ENCODE peak calls at places on chromosome 16, in four cellular contexts. One of them, this sample, is unnamed.

GRCh38 chr16:25027781-25028180 is 12.6 kb upstream of the ARHGAP17 start:
- DNase-seq in ecto neural progenitor cell: no peak
- DNase-seq in activated CD4-positive, alpha-beta T cell treated with anti-CD3 and anti-CD28 coated beads, Interleukin-2, amount 50 U/mL, for 48 hours: peak; percentile 48
- DNase-seq in stimulated activated CD4-positive, alpha-beta T cell treated with anti-CD3 and anti-CD28 coated beads, Interleukin-2, amount 100 ng/mL, for 4 hours: peak; percentile 33
- DNase-seq in this sample: no peak

GRCh38 chr16:85465328-85466307 is 147.5 kb upstream of the GSE1 start:
- DNase-seq in activated CD4-positive, alpha-beta T cell treated with anti-CD3 and anti-CD28 coated beads, Interleukin-2, amount 50 U/mL, for 48 hours: no peak
- DNase-seq in ecto neural progenitor cell: no peak
- DNase-seq in stimulated activated CD4-positive, alpha-beta T cell treated with anti-CD3 and anti-CD28 coated beads, Interleukin-2, amount 100 ng/mL, for 4 hours: no peak
- DNase-seq in this sample: no peak

GRCh38 chr16:35305476-35305875 is 1846.1 kb downstream of the TP53TG3F start:
- DNase-seq in ecto neural progenitor cell: no peak
- DNase-seq in activated CD4-positive, alpha-beta T cell treated with anti-CD3 and anti-CD28 coated beads, Interleukin-2, amount 50 U/mL, for 48 hours: no peak
- DNase-seq in stimulated activated CD4-positive, alpha-beta T cell treated with anti-CD3 and anti-CD28 coated beads, Interleukin-2, amount 100 ng/mL, for 4 hours: no peak
- DNase-seq in this sample: no peak

GRCh38 chr16:17235147-17235817 is 235.5 kb downstream of the XYLT1 start:
- DNase-seq in activated CD4-positive, alpha-beta T cell treated with anti-CD3 and anti-CD28 coated beads, Interleukin-2, amount 50 U/mL, for 48 hours: no peak
- DNase-seq in stimulated activated CD4-positive, alpha-beta T cell treated with anti-CD3 and anti-CD28 coated beads, Interleukin-2, amount 100 ng/mL, for 4 hours: no peak
- DNase-seq in ecto neural progenitor cell: no peak
- DNase-seq in this sample: no peak

GRCh38 chr16:53812914-53813313 is 109.0 kb downstream of the FTO start:
- DNase-seq in ecto neural progenitor cell: no peak
- DNase-seq in stimulated activated CD4-positive, alpha-beta T cell treated with anti-CD3 and anti-CD28 coated beads, Interleukin-2, amount 100 ng/mL, for 4 hours: no peak
- DNase-seq in activated CD4-positive, alpha-beta T cell treated with anti-CD3 and anti-CD28 coated beads, Interleukin-2, amount 50 U/mL, for 48 hours: no peak
- DNase-seq in this sample: no peak

GRCh38 chr16:54654429-54654828 is 276.2 kb upstream of the IRX5 start:
- DNase-seq in activated CD4-positive, alpha-beta T cell treated with anti-CD3 and anti-CD28 coated beads, Interleukin-2, amount 50 U/mL, for 48 hours: no peak
- DNase-seq in stimulated activated CD4-positive, alpha-beta T cell treated with anti-CD3 and anti-CD28 coated beads, Interleukin-2, amount 100 ng/mL, for 4 hours: no peak
- DNase-seq in ecto neural progenitor cell: no peak
- DNase-seq in this sample: no peak

GRCh38 chr16:11609474-11610120 is 22.9 kb upstream of the LITAF start:
- DNase-seq in stimulated activated CD4-positive, alpha-beta T cell treated with anti-CD3 and anti-CD28 coated beads, Interleukin-2, amount 100 ng/mL, for 4 hours: no peak
- DNase-seq in activated CD4-positive, alpha-beta T cell treated with anti-CD3 and anti-CD28 coated beads, Interleukin-2, amount 50 U/mL, for 48 hours: no peak
- DNase-seq in ecto neural progenitor cell: no peak
- DNase-seq in this sample: no peak

GRCh38 chr16:47732122-47732805 is 271.1 kb downstream of the PHKB start:
- DNase-seq in activated CD4-positive, alpha-beta T cell treated with anti-CD3 and anti-CD28 coated beads, Interleukin-2, amount 50 U/mL, for 48 hours: no peak
- DNase-seq in stimulated activated CD4-positive, alpha-beta T cell treated with anti-CD3 and anti-CD28 coated beads, Interleukin-2, amount 100 ng/mL, for 4 hours: no peak
- DNase-seq in ecto neural progenitor cell: no peak
- DNase-seq in this sample: peak; percentile 51

GRCh38 chr16:7482596-7483290 is 150.1 kb downstream of the RBFOX1 start:
- DNase-seq in stimulated activated CD4-positive, alpha-beta T cell treated with anti-CD3 and anti-CD28 coated beads, Interleukin-2, amount 100 ng/mL, for 4 hours: no peak
- DNase-seq in activated CD4-positive, alpha-beta T cell treated with anti-CD3 and anti-CD28 coated beads, Interleukin-2, amount 50 U/mL, for 48 hours: no peak
- DNase-seq in ecto neural progenitor cell: no peak
- DNase-seq in this sample: no peak

GRCh38 chr16:56295059-56295673 is 103.9 kb downstream of the GNAO1 start:
- DNase-seq in ecto neural progenitor cell: no peak
- DNase-seq in stimulated activated CD4-positive, alpha-beta T cell treated with anti-CD3 and anti-CD28 coated beads, Interleukin-2, amount 100 ng/mL, for 4 hours: no peak
- DNase-seq in activated CD4-positive, alpha-beta T cell treated with anti-CD3 and anti-CD28 coated beads, Interleukin-2, amount 50 U/mL, for 48 hours: no peak
- DNase-seq in this sample: no peak

GRCh38 chr16:10983175-10983558 is 38.8 kb downstream of the CLEC16A start:
- DNase-seq in activated CD4-positive, alpha-beta T cell treated with anti-CD3 and anti-CD28 coated beads, Interleukin-2, amount 50 U/mL, for 48 hours: no peak
- DNase-seq in ecto neural progenitor cell: no peak
- DNase-seq in stimulated activated CD4-positive, alpha-beta T cell treated with anti-CD3 and anti-CD28 coated beads, Interleukin-2, amount 100 ng/mL, for 4 hours: no peak
- DNase-seq in this sample: peak; percentile 40

GRCh38 chr16:67240506-67240905 is 6.8 kb downstream of the FHOD1 start:
- DNase-seq in stimulated activated CD4-positive, alpha-beta T cell treated with anti-CD3 and anti-CD28 coated beads, Interleukin-2, amount 100 ng/mL, for 4 hours: no peak
- DNase-seq in ecto neural progenitor cell: no peak
- DNase-seq in activated CD4-positive, alpha-beta T cell treated with anti-CD3 and anti-CD28 coated beads, Interleukin-2, amount 50 U/mL, for 48 hours: no peak
- DNase-seq in this sample: no peak

GRCh38 chr16:78210305-78210704 is 110.9 kb downstream of the WWOX start:
- DNase-seq in stimulated activated CD4-positive, alpha-beta T cell treated with anti-CD3 and anti-CD28 coated beads, Interleukin-2, amount 100 ng/mL, for 4 hours: no peak
- DNase-seq in ecto neural progenitor cell: no peak
- DNase-seq in activated CD4-positive, alpha-beta T cell treated with anti-CD3 and anti-CD28 coated beads, Interleukin-2, amount 50 U/mL, for 48 hours: no peak
- DNase-seq in this sample: no peak

GRCh38 chr16:84227548-84227947 is 12.3 kb downstream of the KCNG4 start:
- DNase-seq in stimulated activated CD4-positive, alpha-beta T cell treated with anti-CD3 and anti-CD28 coated beads, Interleukin-2, amount 100 ng/mL, for 4 hours: no peak
- DNase-seq in ecto neural progenitor cell: no peak
- DNase-seq in activated CD4-positive, alpha-beta T cell treated with anti-CD3 and anti-CD28 coated beads, Interleukin-2, amount 50 U/mL, for 48 hours: no peak
- DNase-seq in this sample: no peak

GRCh38 chr16:34801875-34802274 is 1342.5 kb downstream of the TP53TG3F start:
- DNase-seq in activated CD4-positive, alpha-beta T cell treated with anti-CD3 and anti-CD28 coated beads, Interleukin-2, amount 50 U/mL, for 48 hours: no peak
- DNase-seq in ecto neural progenitor cell: peak; percentile 21
- DNase-seq in stimulated activated CD4-positive, alpha-beta T cell treated with anti-CD3 and anti-CD28 coated beads, Interleukin-2, amount 100 ng/mL, for 4 hours: no peak
- DNase-seq in this sample: no peak

GRCh38 chr16:4113358-4114256 is 2.6 kb downstream of the ADCY9 start:
- DNase-seq in stimulated activated CD4-positive, alpha-beta T cell treated with anti-CD3 and anti-CD28 coated beads, Interleukin-2, amount 100 ng/mL, for 4 hours: no peak
- DNase-seq in activated CD4-positive, alpha-beta T cell treated with anti-CD3 and anti-CD28 coated beads, Interleukin-2, amount 50 U/mL, for 48 hours: no peak
- DNase-seq in ecto neural progenitor cell: no peak
- DNase-seq in this sample: no peak

GRCh38 chr16:65667013-65667578 is 545.2 kb upstream of the CDH11 start:
- DNase-seq in stimulated activated CD4-positive, alpha-beta T cell treated with anti-CD3 and anti-CD28 coated beads, Interleukin-2, amount 100 ng/mL, for 4 hours: no peak
- DNase-seq in ecto neural progenitor cell: no peak
- DNase-seq in activated CD4-positive, alpha-beta T cell treated with anti-CD3 and anti-CD28 coated beads, Interleukin-2, amount 50 U/mL, for 48 hours: no peak
- DNase-seq in this sample: no peak

GRCh38 chr16:5668553-5668952 is 571.0 kb upstream of the EEF2KMT start:
- DNase-seq in activated CD4-positive, alpha-beta T cell treated with anti-CD3 and anti-CD28 coated beads, Interleukin-2, amount 50 U/mL, for 48 hours: no peak
- DNase-seq in ecto neural progenitor cell: no peak
- DNase-seq in stimulated activated CD4-positive, alpha-beta T cell treated with anti-CD3 and anti-CD28 coated beads, Interleukin-2, amount 100 ng/mL, for 4 hours: no peak
- DNase-seq in this sample: no peak

GRCh38 chr16:70428178-70428998 is 10.5 kb downstream of the ST3GAL2 start:
- DNase-seq in ecto neural progenitor cell: peak; percentile 74
- DNase-seq in activated CD4-positive, alpha-beta T cell treated with anti-CD3 and anti-CD28 coated beads, Interleukin-2, amount 50 U/mL, for 48 hours: peak; percentile 74
- DNase-seq in stimulated activated CD4-positive, alpha-beta T cell treated with anti-CD3 and anti-CD28 coated beads, Interleukin-2, amount 100 ng/mL, for 4 hours: no peak
- DNase-seq in this sample: peak; percentile 63

GRCh38 chr16:80259289-80259805 is 281.4 kb upstream of the DYNLRB2 start:
- DNase-seq in activated CD4-positive, alpha-beta T cell treated with anti-CD3 and anti-CD28 coated beads, Interleukin-2, amount 50 U/mL, for 48 hours: no peak
- DNase-seq in stimulated activated CD4-positive, alpha-beta T cell treated with anti-CD3 and anti-CD28 coated beads, Interleukin-2, amount 100 ng/mL, for 4 hours: no peak
- DNase-seq in ecto neural progenitor cell: no peak
- DNase-seq in this sample: no peak

GRCh38 chr16:80319181-80319580 is 221.6 kb upstream of the DYNLRB2 start:
- DNase-seq in ecto neural progenitor cell: no peak
- DNase-seq in stimulated activated CD4-positive, alpha-beta T cell treated with anti-CD3 and anti-CD28 coated beads, Interleukin-2, amount 100 ng/mL, for 4 hours: no peak
- DNase-seq in activated CD4-positive, alpha-beta T cell treated with anti-CD3 and anti-CD28 coated beads, Interleukin-2, amount 50 U/mL, for 48 hours: no peak
- DNase-seq in this sample: no peak